ENCODE peak calls at places on chromosomes 12 and 14, in nine cellular contexts. J is AG10803, X is neural crest cell, O is GM12878, A is fibroblast of mammary gland, G is transverse colon, U is neural progenitor cell, Q is WTC11, P is spleen. R is an unnamed sample.

GRCh38 chr14:50067723-50068495 is 48.5 kb downstream of the VCPKMT start:
- DNase-seq in J (peak; percentile 34), X (no peak), O (no peak), A (peak; percentile 76), G (peak; percentile 48), U (no peak), Q (no peak), P (peak; percentile 29), R (no peak)

GRCh38 chr12:70045514-70045913 is 197.7 kb upstream of the CNOT2 start:
- DNase-seq in J (no peak), X (no peak), O (no peak), A (no peak), G (peak; percentile 31), U (no peak), Q (no peak), P (no peak), R (no peak)

GRCh38 chr12:19665105-19665900 is 226.0 kb downstream of the AEBP2 start:
- DNase-seq in J (no peak), X (no peak), O (no peak), A (no peak), G (no peak), U (no peak), Q (no peak), P (no peak), R (no peak)

GRCh38 chr12:57237952-57238853 is 8.7 kb downstream of the SHMT2 start:
- DNase-seq in J (no peak), X (no peak), O (no peak), A (no peak), G (peak; percentile 29), U (peak; percentile 76), Q (peak; percentile 56), P (peak; percentile 81), R (no peak)

GRCh38 chr14:39267592-39268112 is 33.9 kb downstream of the MIA2 start:
- DNase-seq in J (peak; percentile 36), X (no peak), O (no peak), A (peak; percentile 24), G (no peak), U (no peak), Q (no peak), P (no peak), R (no peak)

GRCh38 chr12:42585175-42585845 is 4.2 kb downstream of the PRICKLE1 start:
- DNase-seq in J (no peak), X (no peak), O (no peak), A (no peak), G (no peak), U (no peak), Q (no peak), P (no peak), R (no peak)

GRCh38 chr12:51797301-51797700 is 51.2 kb downstream of the FIGNL2 start:
- DNase-seq in J (no peak), X (no peak), O (no peak), A (no peak), G (no peak), U (no peak), Q (no peak), P (no peak), R (no peak)

GRCh38 chr14:85535916-85536834 is 6.2 kb downstream of the FLRT2 start:
- DNase-seq in J (peak; percentile 66), X (no peak), O (no peak), A (peak; percentile 79), G (no peak), U (peak; percentile 28), Q (no peak), P (no peak), R (no peak)

GRCh38 chr12:107536613-107537012 is 149.0 kb upstream of the PWP1 start:
- DNase-seq in J (peak; percentile 6), X (no peak), O (no peak), A (peak; percentile 20), G (no peak), U (no peak), Q (no peak), P (no peak), R (no peak)

GRCh38 chr14:63727231-63727735 is 582 bp downstream of the SGPP1 start:
- DNase-seq in J (peak; percentile 40), X (peak; percentile 43), O (no peak), A (peak; percentile 34), G (peak; percentile 33), U (peak; percentile 26), Q (no peak), P (peak; percentile 86), R (peak; percentile 59)

GRCh38 chr12:46944104-46944503 is 118.3 kb upstream of the SLC38A4 start:
- DNase-seq in J (peak; percentile 74), X (no peak), O (no peak), A (peak; percentile 81), G (no peak), U (no peak), Q (no peak), P (no peak), R (no peak)

GRCh38 chr14:31530136-31530535 is 31.1 kb upstream of the NUBPL start:
- DNase-seq in J (peak; percentile 9), X (no peak), O (no peak), A (peak; percentile 37), G (no peak), U (no peak), Q (no peak), P (no peak), R (no peak)

GRCh38 chr12:94150483-94151225 is 2.3 kb downstream of the PLXNC1 start:
- DNase-seq in J (no peak), X (no peak), O (no peak), A (no peak), G (peak; percentile 43), U (peak; percentile 60), Q (peak; percentile 51), P (peak; percentile 91), R (peak; percentile 41)

GRCh38 chr12:85182699-85183098 is 97.3 kb upstream of the ALX1 start:
- DNase-seq in J (no peak), X (no peak), O (no peak), A (no peak), G (no peak), U (peak; percentile 21), Q (no peak), P (no peak), R (peak; percentile 7)

GRCh38 chr14:55556929-55557623 is 22.9 kb upstream of the KTN1 start:
- DNase-seq in J (peak; percentile 97), X (no peak), O (no peak), A (peak; percentile 72), G (peak; percentile 67), U (peak; percentile 31), Q (no peak), P (no peak), R (peak; percentile 32)

DNA sequence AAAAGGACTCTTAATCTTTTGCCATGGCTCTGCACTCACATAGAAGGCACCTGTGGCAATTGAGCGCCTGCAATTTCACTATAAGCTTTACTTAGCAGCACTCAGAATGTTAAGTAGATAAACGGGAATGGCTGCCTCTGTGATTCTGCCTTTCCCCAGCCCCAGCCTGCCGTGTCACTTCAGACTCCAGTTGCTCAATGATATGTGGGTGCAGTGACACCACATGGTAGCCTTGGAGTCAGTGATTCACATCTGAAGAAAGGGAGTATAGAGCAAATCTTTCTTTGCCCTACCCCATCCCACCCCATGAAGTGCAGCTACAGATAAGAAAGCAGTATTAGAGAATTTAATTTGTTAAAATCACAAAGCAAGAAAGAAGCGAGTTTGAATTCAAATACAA is 96.1 kb downstream of the ZFC3H1 start:
- DNase-seq in J (no peak), X (no peak), O (no peak), A (no peak), G (no peak), U (peak; percentile 30), Q (no peak), P (no peak), R (no peak)
- TF ChIP-seq CTCF in J (no peak), X (no peak), O (no peak), A (no peak), G (no peak), U (peak; percentile 23), Q (no peak), P (no peak), R (no peak)

DNA sequence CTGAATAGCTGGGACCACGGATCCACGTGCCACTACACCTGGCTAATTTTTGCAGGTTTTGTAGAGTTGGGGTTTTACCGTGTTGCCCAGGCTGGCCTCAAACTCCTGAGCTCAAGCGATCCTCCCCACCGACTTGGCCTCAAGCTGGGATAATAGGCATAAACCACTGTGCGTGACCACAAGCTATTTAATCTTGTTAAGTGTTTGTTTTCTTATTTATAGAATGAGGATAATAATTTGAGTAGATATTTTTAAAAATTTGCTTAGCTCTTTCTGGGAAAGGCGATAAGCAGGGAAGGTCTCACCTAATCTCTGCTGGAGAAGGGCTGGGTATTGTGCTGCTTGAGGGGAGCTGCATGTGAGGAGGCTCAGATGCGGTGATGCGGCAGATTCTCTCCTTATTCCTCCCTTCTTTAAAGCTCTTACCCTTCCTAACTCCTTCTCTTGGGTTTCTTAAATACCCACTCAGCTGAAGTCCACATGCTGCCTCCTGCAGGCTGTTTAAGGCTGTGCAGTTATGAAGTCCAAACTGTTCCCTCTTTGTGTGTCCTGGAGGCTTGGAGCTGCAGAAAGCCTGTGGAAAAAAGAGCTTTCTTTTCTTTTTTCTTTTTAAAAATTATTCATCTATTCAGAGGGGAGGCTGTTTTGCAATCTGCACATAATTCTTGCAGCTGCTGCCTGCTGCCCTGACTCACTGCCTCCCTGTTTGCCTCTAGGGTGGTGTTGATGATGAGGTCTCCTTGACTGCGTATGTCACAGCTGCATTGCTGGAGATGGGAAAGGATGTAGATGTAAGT is 37.9 kb downstream of the A2ML1 start:
- DNase-seq in J (peak; percentile 57), X (peak; percentile 10), O (no peak), A (peak; percentile 66), G (peak; percentile 31), U (peak; percentile 72), Q (peak; percentile 64), P (no peak), R (peak; percentile 10)
- TF ChIP-seq CTCF in J (peak; percentile 75), X (peak; percentile 81), O (peak; percentile 67), A (peak; percentile 75), G (peak; percentile 49), U (peak; percentile 76), Q (peak; percentile 70), P (peak; percentile 57), R (peak; percentile 50)

GRCh38 chr14:93115920-93116675 is at the start of gene ITPK1:
- DNase-seq in J (peak; percentile 58), X (peak; percentile 52), O (no peak), A (peak; percentile 34), G (peak; percentile 59), U (peak; percentile 92), Q (peak; percentile 52), P (peak; percentile 94), R (peak; percentile 67)
- TF ChIP-seq CTCF in J (no peak), X (peak; percentile 58), O (no peak), A (no peak), G (peak; percentile 23), U (peak; percentile 48), Q (peak; percentile 63), P (peak; percentile 53), R (no peak)

DNA sequence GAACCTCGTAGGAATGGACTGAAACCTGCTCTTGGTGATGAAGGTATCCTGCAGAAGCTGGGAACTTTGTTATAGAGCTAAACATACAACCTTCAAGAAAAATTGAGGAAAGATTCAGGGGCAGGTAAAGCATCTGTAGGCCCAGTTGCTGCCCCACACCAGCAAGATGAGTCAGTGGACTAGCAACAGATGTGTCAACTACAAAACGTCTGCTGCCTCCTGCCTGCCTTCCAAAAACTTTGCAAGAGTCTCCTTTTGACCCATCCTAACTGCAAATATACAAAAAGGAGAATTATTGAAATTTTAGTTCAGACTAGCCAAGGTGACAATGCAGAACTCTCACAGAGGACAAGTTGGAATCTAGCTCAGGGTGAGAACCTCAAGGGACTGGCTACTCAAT is 60.9 kb upstream of the TMTC1 start:
- DNase-seq in J (no peak), X (no peak), O (no peak), A (peak; percentile 57), G (no peak), U (no peak), Q (no peak), P (no peak), R (no peak)
- TF ChIP-seq CTCF in J (no peak), X (no peak), O (no peak), A (peak; percentile 31), G (no peak), U (no peak), Q (no peak), P (no peak), R (no peak)

R was measured in nephron progenitor cell.